ENCODE peak calls at places on chromosome 18, in four cellular contexts. I is PC-9, V is adrenal gland, C is mesenchymal stem cell. N is an unnamed sample. For H3K9me3, the result is how much of the 10 kb centered on the place peaks cover.

GRCh38 chr18:59837586-59837985 is 62.2 kb upstream of the PMAIP1 start:
- DNase-seq in I (peak), V (peak), C (peak), N (peak)

GRCh38 chr18:52254367-52254766 is 85.6 kb upstream of the DCC start:
- DNase-seq in I (no peak), V (no peak), C (no peak), N (no peak)

GRCh38 chr18:77191241-77191751 is 58.4 kb upstream of the GALR1 start:
- DNase-seq in I (no peak), V (no peak), C (peak), N (peak)

GRCh38 chr18:58054041-58054733 is 10.2 kb downstream of the NEDD4L start:
- DNase-seq in I (no peak), V (no peak), C (peak), N (no peak)

GRCh38 chr18:54284967-54285785 is 15.9 kb downstream of the POLI start:
- DNase-seq in I (peak), V (peak), C (peak), N (peak)

GRCh38 chr18:55447672-55448018 is 140.3 kb downstream of the TCF4 start:
- DNase-seq in I (no peak), V (no peak), C (no peak), N (no peak)

GRCh38 chr18:63762518-63762917 is 12.7 kb upstream of the SERPINB7 start:
- DNase-seq in I (no peak), V (no peak), C (no peak), N (no peak)

GRCh38 chr18:56221195-56222065 is 417.0 kb downstream of the TXNL1 start:
- DNase-seq in I (no peak), V (no peak), C (no peak), N (peak)

GRCh38 chr18:32454667-32455066 is 16.0 kb downstream of the GAREM1 start:
- DNase-seq in I (no peak), V (no peak), C (peak), N (no peak)

GRCh38 chr18:23652232-23652631 is 10.5 kb downstream of the ANKRD29 start:
- DNase-seq in I (no peak), V (no peak), C (no peak), N (no peak)

GRCh38 chr18:36309436-36310391 is 12.2 kb downstream of the FHOD3 start:
- DNase-seq in I (peak), V (peak), C (peak), N (peak)

GRCh38 chr18:46352520-46353250 is 248.5 kb downstream of the HAUS1 start:
- DNase-seq in I (no peak), V (no peak), C (no peak), N (no peak)

GRCh38 chr18:50091495-50092249 is 103.3 kb downstream of the MYO5B start:
- DNase-seq in I (no peak), V (no peak), C (no peak), N (no peak)

GRCh38 chr18:12397793-12398192 is 9.9 kb upstream of the PRELID3A start:
- DNase-seq in I (no peak), V (no peak), C (no peak), N (no peak)

GRCh38 chr18:45780568-45780967 is 44.9 kb upstream of the SIGLEC15 start:
- DNase-seq in I (no peak), V (no peak), C (no peak), N (peak)

GRCh38 chr18:30481871-30482270 is 560.7 kb downstream of the DSC3 start:
- DNase-seq in I (no peak), V (no peak), C (no peak), N (no peak)

GRCh38 chr18:46917808-46918600 is 602 bp downstream of the KATNAL2 start:
- DNase-seq in I (peak), V (peak), C (peak), N (no peak)

GRCh38 chr18:79962835-79963657 is 1.4 kb upstream of the HSBP1L1 start:
- DNase-seq in I (no peak), V (no peak), C (no peak), N (no peak)
- H3K4me3 ChIP-seq in I (no peak), V (no peak), C (no peak), N (no peak)

GRCh38 chr18:13700153-13700552 is 26.2 kb downstream of the FAM210A start:
- DNase-seq in I (no peak), V (no peak), C (no peak), N (no peak)

GRCh38 chr18:13703899-13704298 is 22.5 kb downstream of the FAM210A start:
- DNase-seq in I (no peak), V (no peak), C (peak), N (no peak)
- H3K9me3 ChIP-seq in I (under half), V (under half), C (under half), N (half or more)

DNA sequence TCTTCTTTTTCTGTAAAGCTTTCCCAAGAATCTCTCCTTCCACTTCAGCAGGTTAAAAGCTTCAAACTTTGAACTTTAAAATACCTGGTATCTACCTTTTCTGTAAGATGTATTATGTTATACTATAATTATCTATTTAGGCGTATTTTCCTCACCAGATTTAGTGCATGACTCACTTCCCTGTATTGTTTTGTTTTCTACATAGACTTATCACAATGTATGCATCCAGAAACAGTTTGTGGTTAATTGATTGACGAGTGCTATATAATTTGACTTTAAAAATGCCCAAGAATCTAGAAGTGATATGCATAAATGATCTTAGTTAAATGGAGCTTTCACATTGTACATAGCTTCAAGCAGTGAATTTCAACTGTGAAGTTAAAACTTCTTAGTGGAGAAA is 473.9 kb upstream of the CDH2 start:
- DNase-seq in I (no peak), V (no peak), C (no peak), N (no peak)
- H3K4me3 ChIP-seq in I (no peak), V (no peak), C (no peak), N (no peak)

GRCh38 chr18:61635901-61636528 is 256.8 kb downstream of the RNF152 start:
- DNase-seq in I (peak), V (peak), C (peak), N (peak)

GRCh38 chr18:61637905-61638304 is 254.9 kb downstream of the RNF152 start:
- DNase-seq in I (no peak), V (no peak), C (no peak), N (no peak)

GRCh38 chr18:61639886-61640285 is 252.9 kb downstream of the RNF152 start:
- DNase-seq in I (no peak), V (no peak), C (peak), N (no peak)

GRCh38 chr18:61637319-61637718 is 255.5 kb downstream of the RNF152 start:
- DNase-seq in I (no peak), V (no peak), C (no peak), N (no peak)
- H3K9me3 ChIP-seq in I (under half), V (under half), C (under half), N (under half)